ENCODE peak calls at places on chromosomes 2 and 18, in six cellular contexts. Q is IMR-90; N is effector memory CD8-positive, alpha-beta T cell; Z is brain microvascular endothelial cell; P is NCI-H2029; S is vagina. O is an unnamed sample.

GRCh38 chr2:224971214-224971613 is 71.1 kb downstream of the DOCK10 start:
- DNase-seq in Z (no peak), N (no peak), S (no peak), Q (no peak), P (peak), O (no peak)

GRCh38 chr2:231597014-231597611 is 4.4 kb downstream of the TEX44 start:
- DNase-seq in Q (no peak), Z (no peak), S (no peak), N (no peak), P (no peak), O (no peak)

GRCh38 chr2:71479261-71479660 is 25.9 kb downstream of the DYSF start:
- DNase-seq in P (no peak), N (no peak), Q (no peak), S (no peak), Z (no peak), O (no peak)

GRCh38 chr2:241997017-241997416 is 127.5 kb downstream of the RTP5 start:
- DNase-seq in S (no peak), N (no peak), P (no peak), Q (no peak), Z (no peak), O (no peak)

GRCh38 chr18:79583984-79584401 is 95.6 kb upstream of the CTDP1 start:
- DNase-seq in N (no peak), Z (no peak), Q (no peak), P (no peak), S (no peak), O (no peak)

GRCh38 chr2:608297-608696 is 68.9 kb downstream of the TMEM18 start:
- DNase-seq in Q (no peak), N (no peak), Z (no peak), S (peak), P (no peak), O (no peak)

GRCh38 chr2:40287201-40287600 is 164.7 kb downstream of the SLC8A1 start:
- DNase-seq in Z (no peak), P (peak), S (no peak), Q (peak), N (no peak), O (no peak)

GRCh38 chr18:45156941-45157340 is 458.3 kb upstream of the SLC14A2 start:
- DNase-seq in Z (peak), P (no peak), Q (peak), N (no peak), S (no peak), O (no peak)

GRCh38 chr2:46098606-46099005 is 198.6 kb upstream of the EPAS1 start:
- DNase-seq in Z (peak), N (no peak), P (no peak), Q (peak), S (no peak), O (no peak)

GRCh38 chr2:203650860-203651613 is 55.4 kb upstream of the CD28 start:
- DNase-seq in S (no peak), N (no peak), Q (peak), Z (peak), P (peak), O (peak)

GRCh38 chr18:46810481-46811000 is 53.7 kb upstream of the ST8SIA5 start:
- DNase-seq in P (no peak), N (no peak), Q (no peak), Z (no peak), S (no peak), O (no peak)

GRCh38 chr18:52200406-52200805 is 139.6 kb upstream of the DCC start:
- DNase-seq in N (no peak), P (no peak), S (no peak), Q (no peak), Z (no peak), O (no peak)

GRCh38 chr2:232486558-232487384 is 863 bp downstream of the ECEL1 start:
- DNase-seq in Z (no peak), P (no peak), Q (no peak), S (no peak), N (no peak), O (no peak)

GRCh38 chr18:34901299-34901698 is 139.9 kb upstream of the MAPRE2 start:
- DNase-seq in Z (no peak), N (no peak), S (no peak), Q (peak), P (no peak), O (no peak)

GRCh38 chr2:12262681-12263436 is 453.9 kb upstream of the TRIB2 start:
- DNase-seq in S (no peak), P (no peak), Z (no peak), Q (peak), N (no peak), O (peak)

GRCh38 chr18:58438161-58438983 is 190.5 kb downstream of the ALPK2 start:
- DNase-seq in P (no peak), S (no peak), Z (no peak), N (peak), Q (peak), O (no peak)

GRCh38 chr2:218897394-218898108 is 16.9 kb downstream of the WNT10A start:
- DNase-seq in Q (no peak), N (no peak), P (no peak), Z (no peak), S (no peak), O (no peak)

GRCh38 chr2:120108049-120108448 is 95.2 kb downstream of the EPB41L5 start:
- DNase-seq in N (no peak), Q (peak), Z (peak), P (peak), S (no peak), O (peak)

GRCh38 chr18:240175-240574 is 27.7 kb downstream of the THOC1 start:
- DNase-seq in P (no peak), Z (no peak), S (no peak), N (no peak), Q (peak), O (no peak)

GRCh38 chr2:84908948-84909713 is 3.7 kb downstream of the TMSB10 start:
- DNase-seq in Z (no peak), P (no peak), S (no peak), Q (no peak), N (peak), O (no peak)

GRCh38 chr2:38454081-38454480 is 77.0 kb upstream of the ATL2 start:
- DNase-seq in N (no peak), Q (no peak), P (no peak), Z (no peak), S (no peak), O (no peak)

GRCh38 chr2:119821266-119821665 is 61.5 kb downstream of the PTPN4 start:
- DNase-seq in Q (no peak), N (no peak), P (no peak), S (no peak), Z (no peak), O (no peak)

GRCh38 chr2:107525420-107525819 is 301.3 kb upstream of the RGPD4 start:
- DNase-seq in N (no peak), Z (peak), Q (peak), P (no peak), S (no peak), O (no peak)